ENCODE peak calls at places on chromosomes 3 and 15, in eight cellular contexts. U is CD4-positive, alpha-beta T cell; Q is IMR-90; Y is fibroblast of mammary gland; W is upper lobe of right lung; K is Caco-2; X is brain microvascular endothelial cell; T is RWPE1. G is an unnamed sample.

GRCh38 chr3:113156816-113157333 is 54.5 kb upstream of the BOC start:
- DNase-seq in U (no peak), Q (no peak), Y (no peak), W (no peak), K (no peak), X (no peak), T (no peak), G (no peak)

GRCh38 chr15:33581032-33581431 is 270.3 kb downstream of the RYR3 start:
- DNase-seq in U (no peak), Q (peak), Y (peak), W (no peak), K (no peak), X (peak), T (peak), G (peak)

GRCh38 chr15:80841537-80841936 is 62.4 kb downstream of the CEMIP start:
- DNase-seq in U (no peak), Q (no peak), Y (no peak), W (no peak), K (no peak), X (no peak), T (no peak), G (no peak)

GRCh38 chr3:50658831-50659230 is 15.9 kb upstream of the DOCK3 start:
- DNase-seq in U (no peak), Q (no peak), Y (no peak), W (peak), K (no peak), X (no peak), T (no peak), G (no peak)

GRCh38 chr3:28575748-28576589 is 227.3 kb upstream of the AZI2 start:
- DNase-seq in U (no peak), Q (no peak), Y (no peak), W (no peak), K (no peak), X (no peak), T (no peak), G (no peak)

GRCh38 chr15:85354432-85354831 is 26.0 kb upstream of the AKAP13 start:
- DNase-seq in U (no peak), Q (peak), Y (no peak), W (no peak), K (no peak), X (peak), T (no peak), G (peak)

GRCh38 chr3:14266361-14266760 is 87.7 kb downstream of the LSM3 start:
- DNase-seq in U (no peak), Q (peak), Y (peak), W (no peak), K (no peak), X (peak), T (no peak), G (peak)

GRCh38 chr3:188658606-188659005 is 504.6 kb downstream of the LPP start:
- DNase-seq in U (no peak), Q (no peak), Y (no peak), W (no peak), K (no peak), X (no peak), T (no peak), G (no peak)

GRCh38 chr3:153043729-153044314 is 118.2 kb upstream of the RAP2B start:
- DNase-seq in U (no peak), Q (peak), Y (peak), W (no peak), K (no peak), X (peak), T (peak), G (peak)

GRCh38 chr3:158074591-158074990 is 31.6 kb downstream of the SHOX2 start:
- DNase-seq in U (no peak), Q (no peak), Y (no peak), W (no peak), K (no peak), X (no peak), T (no peak), G (no peak)

GRCh38 chr3:112303811-112304325 is 9.9 kb upstream of the SLC9C1 start:
- DNase-seq in U (no peak), Q (peak), Y (peak), W (no peak), K (no peak), X (peak), T (no peak), G (peak)

GRCh38 chr15:31262143-31262530 is 64.5 kb upstream of the KLF13 start:
- DNase-seq in U (no peak), Q (no peak), Y (no peak), W (peak), K (no peak), X (no peak), T (no peak), G (no peak)

GRCh38 chr3:52253314-52254260 is 8.0 kb downstream of the PPM1M start:
- DNase-seq in U (peak), Q (no peak), Y (no peak), W (peak), K (no peak), X (no peak), T (no peak), G (no peak)

GRCh38 chr15:52288051-52288942 is 7.3 kb downstream of the MYO5C start:
- DNase-seq in U (no peak), Q (peak), Y (no peak), W (peak), K (peak), X (no peak), T (peak), G (no peak)

GRCh38 chr15:63969652-63970421 is 76.4 kb downstream of the DAPK2 start:
- DNase-seq in U (no peak), Q (no peak), Y (no peak), W (peak), K (peak), X (no peak), T (no peak), G (no peak)

GRCh38 chr3:58581328-58582091 is 4.3 kb upstream of the FAM107A start:
- DNase-seq in U (no peak), Q (no peak), Y (no peak), W (no peak), K (no peak), X (no peak), T (no peak), G (no peak)

GRCh38 chr3:42851228-42851834 is 24.3 kb downstream of the CYP8B1 start:
- DNase-seq in U (no peak), Q (no peak), Y (no peak), W (no peak), K (no peak), X (no peak), T (no peak), G (no peak)

GRCh38 chr15:93037341-93038063 is 51.5 kb downstream of the RGMA start:
- DNase-seq in U (no peak), Q (no peak), Y (peak), W (peak), K (peak), X (peak), T (no peak), G (peak)

GRCh38 chr15:62740141-62741004 is 302.2 kb upstream of the TPM1 start:
- DNase-seq in U (no peak), Q (peak), Y (no peak), W (no peak), K (no peak), X (no peak), T (no peak), G (peak)

GRCh38 chr15:25178835-25179672 is 224.3 kb downstream of the SNRPN start:
- DNase-seq in U (no peak), Q (no peak), Y (no peak), W (peak), K (no peak), X (no peak), T (no peak), G (no peak)

GRCh38 chr3:100796556-100796955 is 87.3 kb downstream of the TFG start:
- DNase-seq in U (no peak), Q (peak), Y (peak), W (no peak), K (no peak), X (no peak), T (peak), G (peak)

GRCh38 chr3:143239026-143239425 is 119.5 kb downstream of the CHST2 start:
- DNase-seq in U (no peak), Q (peak), Y (no peak), W (no peak), K (no peak), X (no peak), T (no peak), G (peak)

GRCh38 chr3:114444216-114444615 is 150.4 kb downstream of the TIGIT start:
- DNase-seq in U (no peak), Q (no peak), Y (no peak), W (no peak), K (no peak), X (no peak), T (no peak), G (peak)

GRCh38 chr15:72859757-72860145 is 76.2 kb upstream of the ADPGK start:
- DNase-seq in U (no peak), Q (no peak), Y (no peak), W (no peak), K (no peak), X (no peak), T (no peak), G (no peak)

GRCh38 chr3:184234224-184234623 is 4.8 kb downstream of the VWA5B2 start:
- DNase-seq in U (no peak), Q (peak), Y (peak), W (peak), K (peak), X (peak), T (peak), G (peak)

GRCh38 chr3:65902304-65902793 is 136.4 kb downstream of the MAGI1 start:
- DNase-seq in U (no peak), Q (no peak), Y (no peak), W (no peak), K (no peak), X (no peak), T (peak), G (no peak)

GRCh38 chr15:65264877-65265430 is 21.7 kb downstream of the PARP16 start:
- DNase-seq in U (no peak), Q (peak), Y (no peak), W (no peak), K (no peak), X (no peak), T (no peak), G (peak)

GRCh38 chr3:111714305-111714704 is 119.2 kb upstream of the ZBED2 start:
- DNase-seq in U (no peak), Q (peak), Y (peak), W (no peak), K (no peak), X (no peak), T (no peak), G (peak)

GRCh38 chr15:37872661-37873060 is 61.8 kb upstream of the TMCO5A start:
- DNase-seq in U (no peak), Q (no peak), Y (peak), W (no peak), K (no peak), X (no peak), T (no peak), G (no peak)

GRCh38 chr3:193240436-193240849 is 579 bp upstream of the PLAAT1 start:
- DNase-seq in U (no peak), Q (no peak), Y (no peak), W (no peak), K (no peak), X (no peak), T (no peak), G (no peak)

DNA sequence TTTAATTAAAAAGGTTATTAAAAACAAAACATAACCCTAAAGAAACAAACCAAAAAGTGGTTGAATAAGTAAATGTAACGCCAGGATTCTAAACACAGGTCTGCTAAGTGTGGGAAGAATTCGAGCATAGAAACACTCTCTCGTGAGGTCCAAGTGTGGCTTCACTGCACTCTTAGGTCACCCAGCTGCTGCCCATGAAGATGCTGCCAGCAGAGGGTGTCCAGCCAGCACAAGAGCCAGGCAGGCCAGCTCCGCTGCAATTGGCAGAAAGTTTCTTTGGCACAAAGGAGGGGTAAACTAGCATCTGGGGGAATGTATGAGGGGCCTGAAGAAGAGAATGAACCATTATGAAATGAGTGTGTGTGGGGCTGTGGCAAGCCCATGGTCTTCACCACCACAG is 215.7 kb upstream of the FEZF2 start:
- DNase-seq in U (no peak), Q (no peak), Y (no peak), W (no peak), K (no peak), X (no peak), T (no peak), G (no peak)
- TF ChIP-seq CTCF in U (no peak), Q (no peak), Y (no peak), W (no peak), K (no peak), X (peak), T (no peak), G (no peak)

GRCh38 chr3:46389306-46389705 is 17.6 kb downstream of the CCR5AS start:
- DNase-seq in U (no peak), Q (no peak), Y (no peak), W (no peak), K (no peak), X (no peak), T (no peak), G (no peak)
- TF ChIP-seq CTCF in U (no peak), Q (no peak), Y (no peak), W (no peak), K (no peak), X (no peak), T (no peak), G (no peak)

DNA sequence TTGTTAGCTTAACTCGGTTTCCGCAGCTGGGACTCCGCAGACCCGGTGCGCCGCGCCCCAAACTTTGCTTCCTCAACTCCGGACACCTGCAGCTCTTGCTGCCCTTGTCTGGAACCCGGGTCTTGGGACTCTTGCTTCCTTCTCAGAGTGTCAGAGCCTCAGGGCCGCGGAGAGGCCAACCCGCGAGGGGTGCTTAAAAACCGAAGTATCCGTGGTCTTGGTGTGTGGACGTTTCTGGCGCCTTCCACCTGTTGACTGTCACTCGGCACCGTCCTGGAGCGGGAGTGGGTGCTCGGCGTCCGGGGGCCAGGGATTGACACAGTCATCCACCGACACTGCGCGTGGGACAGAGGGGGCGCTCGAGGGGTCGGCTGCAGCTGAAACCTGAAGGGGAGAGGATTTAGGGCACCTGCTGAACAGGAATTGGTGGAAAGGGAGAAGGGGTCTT is 386 bp downstream of the SQOR start:
- DNase-seq in U (peak), Q (no peak), Y (no peak), W (peak), K (peak), X (no peak), T (no peak), G (peak)
- TF ChIP-seq CTCF in U (peak), Q (peak), Y (peak), W (peak), K (peak), X (peak), T (peak), G (peak)

GRCh38 chr15:49875392-49875791 is 243.6 kb downstream of the ATP8B4 start:
- DNase-seq in U (no peak), Q (no peak), Y (no peak), W (no peak), K (no peak), X (no peak), T (no peak), G (no peak)
- TF ChIP-seq CTCF in U (no peak), Q (no peak), Y (peak), W (no peak), K (peak), X (peak), T (no peak), G (no peak)

DNA sequence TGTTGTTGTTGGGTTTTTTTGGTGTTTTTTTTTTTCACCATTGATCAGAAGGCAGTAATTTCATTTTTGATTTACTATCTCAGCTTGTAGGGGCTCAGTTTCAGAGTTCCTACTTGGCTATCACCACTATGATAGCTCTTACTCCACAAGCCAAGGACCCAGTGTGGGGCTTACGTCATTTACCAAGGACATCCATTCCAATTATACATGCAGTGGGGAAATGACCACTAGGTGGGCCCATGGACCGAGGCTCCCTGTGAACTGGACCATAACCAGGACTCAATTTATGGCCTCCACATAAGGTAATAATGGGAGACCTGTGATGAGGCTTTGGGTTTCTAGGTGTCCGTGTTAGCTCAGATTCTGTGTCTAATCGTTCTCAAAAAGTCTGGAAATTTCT is 67.5 kb upstream of the CACNA1D start:
- DNase-seq in U (no peak), Q (no peak), Y (no peak), W (no peak), K (peak), X (no peak), T (no peak), G (no peak)
- TF ChIP-seq CTCF in U (no peak), Q (no peak), Y (peak), W (no peak), K (no peak), X (peak), T (no peak), G (no peak)

DNA sequence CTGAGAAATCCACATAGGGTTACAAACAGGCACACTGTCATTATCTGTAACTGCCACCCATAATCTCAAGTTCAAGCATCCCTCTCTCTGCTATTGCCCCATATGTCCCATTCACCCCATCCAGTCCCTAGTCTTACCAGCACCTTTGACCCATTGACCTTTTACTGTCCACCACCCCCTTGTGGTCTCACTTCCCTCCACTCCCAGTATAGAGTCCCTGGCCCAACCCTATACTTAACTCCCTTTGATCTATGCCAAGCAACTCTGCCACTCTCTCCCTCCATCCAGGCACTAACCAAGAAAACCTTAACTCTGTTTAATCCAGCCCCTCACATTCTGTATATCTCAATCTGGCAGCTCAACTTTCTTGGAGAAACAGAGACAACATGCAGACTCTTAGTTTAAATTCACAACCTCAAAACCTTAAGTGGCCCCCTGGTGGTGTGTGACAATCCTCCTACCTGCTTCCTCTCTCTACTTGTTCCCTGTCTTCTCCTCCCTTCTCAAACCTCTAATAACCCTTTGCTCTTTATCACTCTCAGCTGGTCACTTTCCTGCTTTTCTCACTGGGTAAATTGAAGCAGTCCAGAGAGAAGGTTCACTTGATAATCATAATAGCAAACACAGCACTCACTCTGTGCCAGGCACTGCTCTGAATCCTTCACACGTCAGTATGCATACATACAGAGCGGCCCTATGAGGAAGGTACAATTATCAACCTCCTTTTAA is 162.7 kb downstream of the STT3B start:
- DNase-seq in U (peak), Q (no peak), Y (no peak), W (no peak), K (peak), X (no peak), T (no peak), G (no peak)
- TF ChIP-seq CTCF in U (peak), Q (peak), Y (peak), W (peak), K (peak), X (peak), T (no peak), G (peak)

DNA sequence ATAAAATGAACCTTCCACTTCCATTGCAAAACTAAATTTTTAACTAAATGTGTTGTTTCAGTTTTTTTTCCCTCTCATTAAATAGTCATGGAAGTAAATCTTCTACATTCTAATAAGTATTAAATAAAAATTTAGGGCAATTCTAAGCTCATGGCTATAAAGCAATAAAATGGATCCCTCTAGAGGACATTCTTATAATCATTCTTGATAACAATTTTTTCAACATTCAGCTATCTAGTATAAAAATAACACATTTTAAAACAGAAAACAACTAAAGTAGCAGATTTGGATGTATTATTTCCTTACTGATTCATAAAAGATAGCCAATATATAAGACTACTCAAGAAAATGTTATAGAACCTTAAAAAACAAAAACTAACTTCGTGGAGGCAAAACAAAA is 393.1 kb downstream of the PLOD2 start:
- DNase-seq in U (no peak), Q (no peak), Y (peak), W (no peak), K (no peak), X (no peak), T (no peak), G (peak)
- TF ChIP-seq CTCF in U (no peak), Q (peak), Y (peak), W (peak), K (no peak), X (no peak), T (peak), G (peak)

DNA sequence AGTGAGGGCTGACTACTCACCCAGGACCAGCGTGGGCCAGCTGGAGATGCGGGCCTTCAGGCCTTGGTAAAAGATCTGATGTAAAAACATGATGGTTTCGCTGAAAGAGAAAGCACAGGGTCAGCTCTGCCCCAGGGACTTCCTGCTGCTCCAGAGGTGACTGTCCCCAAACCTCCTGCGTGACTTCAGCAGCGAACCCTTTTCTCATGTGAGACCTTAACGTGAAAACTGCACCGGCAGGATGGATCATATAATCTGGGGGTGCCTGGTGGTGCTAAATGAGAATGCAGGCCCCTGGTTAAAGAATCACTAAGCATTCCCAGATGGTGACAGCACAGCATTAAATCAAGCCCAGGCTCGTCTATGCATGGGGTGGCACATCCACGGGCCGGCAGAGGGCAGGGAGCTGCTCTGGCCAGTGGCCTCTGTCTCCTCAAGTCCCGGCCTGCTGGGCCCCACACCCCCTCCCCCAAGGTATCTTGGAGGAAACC is 55.4 kb downstream of the RASGRF1 start:
- DNase-seq in U (no peak), Q (no peak), Y (no peak), W (no peak), K (no peak), X (peak), T (peak), G (no peak)
- TF ChIP-seq CTCF in U (no peak), Q (peak), Y (no peak), W (no peak), K (peak), X (peak), T (no peak), G (no peak)

GRCh38 chr15:49064281-49064653 is 18.0 kb upstream of the SECISBP2L start:
- DNase-seq in U (no peak), Q (no peak), Y (no peak), W (no peak), K (no peak), X (no peak), T (no peak), G (no peak)
- TF ChIP-seq CTCF in U (no peak), Q (no peak), Y (no peak), W (no peak), K (no peak), X (no peak), T (no peak), G (no peak)